ENCODE peak calls at places on chromosomes 2 and 18, in ten cellular contexts. X is Peyer's patch, I is HCT116, C is SK-N-SH, A is astrocyte of the spinal cord, G is choroid plexus epithelial cell, B is cardiac fibroblast, M is ovary, F is A549, Y is neural progenitor cell. P is an unnamed sample.

GRCh38 chr2:207473203-207473865 is 56.4 kb upstream of the CREB1 start:
- DNase-seq in X (no peak), I (peak), C (peak), A (peak), G (peak), B (peak), M (peak), F (no peak), Y (peak), P (peak)

GRCh38 chr2:68653034-68653433 is 9.7 kb downstream of the PROKR1 start:
- DNase-seq in X (no peak), I (no peak), C (no peak), A (no peak), G (no peak), B (no peak), M (no peak), F (no peak), Y (no peak), P (no peak)

GRCh38 chr2:209368924-209369323 is 54.9 kb upstream of the MAP2 start:
- DNase-seq in X (peak), I (peak), C (no peak), A (peak), G (peak), B (peak), M (no peak), F (peak), Y (no peak), P (peak)

GRCh38 chr2:27583390-27583915 is 611 bp downstream of the ZNF512 start:
- DNase-seq in X (no peak), I (no peak), C (no peak), A (peak), G (no peak), B (peak), M (no peak), F (no peak), Y (no peak), P (no peak)

GRCh38 chr2:197293252-197294007 is 17.1 kb downstream of the ANKRD44 start:
- DNase-seq in X (no peak), I (no peak), C (no peak), A (no peak), G (no peak), B (peak), M (no peak), F (no peak), Y (no peak), P (no peak)

GRCh38 chr2:201942525-201942924 is 91.1 kb upstream of the FZD7 start:
- DNase-seq in X (no peak), I (no peak), C (no peak), A (no peak), G (no peak), B (no peak), M (no peak), F (no peak), Y (no peak), P (no peak)

GRCh38 chr2:29398384-29399237 is 283.4 kb downstream of the CLIP4 start:
- DNase-seq in X (no peak), I (no peak), C (peak), A (no peak), G (peak), B (no peak), M (no peak), F (no peak), Y (no peak), P (no peak)

GRCh38 chr18:78580835-78581339 is 398.7 kb upstream of the SALL3 start:
- DNase-seq in X (no peak), I (no peak), C (no peak), A (no peak), G (no peak), B (no peak), M (no peak), F (no peak), Y (no peak), P (no peak)

GRCh38 chr2:41950440-41950960 is 97.3 kb upstream of the PKDCC start:
- DNase-seq in X (no peak), I (no peak), C (no peak), A (no peak), G (no peak), B (no peak), M (no peak), F (no peak), Y (peak), P (no peak)

GRCh38 chr2:67526283-67526682 is 129.2 kb downstream of the ETAA1 start:
- DNase-seq in X (no peak), I (no peak), C (no peak), A (no peak), G (peak), B (peak), M (no peak), F (no peak), Y (no peak), P (no peak)

GRCh38 chr2:159272166-159272565 is 14.3 kb downstream of the WDSUB1 start:
- DNase-seq in X (no peak), I (no peak), C (no peak), A (no peak), G (no peak), B (no peak), M (no peak), F (no peak), Y (peak), P (no peak)

GRCh38 chr2:112201706-112202430 is 53.0 kb downstream of the ZC3H8 start:
- DNase-seq in X (no peak), I (no peak), C (no peak), A (no peak), G (no peak), B (peak), M (no peak), F (no peak), Y (no peak), P (no peak)

GRCh38 chr18:72207280-72207679 is 336.9 kb downstream of the CBLN2 start:
- DNase-seq in X (no peak), I (no peak), C (peak), A (no peak), G (no peak), B (no peak), M (no peak), F (no peak), Y (no peak), P (no peak)

GRCh38 chr18:73980289-73980979 is 167.2 kb downstream of the FBXO15 start:
- DNase-seq in X (no peak), I (peak), C (peak), A (no peak), G (peak), B (peak), M (no peak), F (peak), Y (peak), P (no peak)

GRCh38 chr2:169928463-169928864 is 101.2 kb downstream of the UBR3 start:
- DNase-seq in X (no peak), I (peak), C (peak), A (peak), G (peak), B (peak), M (no peak), F (no peak), Y (peak), P (no peak)

GRCh38 chr2:206212673-206213513 is 53.2 kb downstream of the EEF1B2 start:
- DNase-seq in X (no peak), I (no peak), C (no peak), A (peak), G (peak), B (peak), M (no peak), F (no peak), Y (no peak), P (no peak)

GRCh38 chr2:170926743-170927297 is 2.2 kb upstream of the GORASP2 start:
- DNase-seq in X (no peak), I (no peak), C (no peak), A (no peak), G (no peak), B (no peak), M (no peak), F (no peak), Y (no peak), P (no peak)

GRCh38 chr18:56541340-56541739 is 97.1 kb downstream of the TXNL1 start:
- DNase-seq in X (no peak), I (no peak), C (no peak), A (no peak), G (no peak), B (no peak), M (no peak), F (no peak), Y (no peak), P (no peak)

GRCh38 chr2:182302174-182302573 is 124.7 kb downstream of the PDE1A start:
- DNase-seq in X (no peak), I (no peak), C (no peak), A (peak), G (peak), B (peak), M (no peak), F (no peak), Y (no peak), P (no peak)

GRCh38 chr2:56519806-56520205 is 336.0 kb downstream of the CCDC85A start:
- DNase-seq in X (no peak), I (no peak), C (no peak), A (no peak), G (peak), B (peak), M (no peak), F (no peak), Y (no peak), P (no peak)

GRCh38 chr18:50982802-50983179 is 15.0 kb downstream of the ELAC1 start:
- DNase-seq in X (no peak), I (no peak), C (no peak), A (peak), G (peak), B (peak), M (no peak), F (no peak), Y (no peak), P (no peak)

GRCh38 chr2:235170016-235170415 is 218.2 kb downstream of the SH3BP4 start:
- DNase-seq in X (no peak), I (no peak), C (no peak), A (peak), G (peak), B (peak), M (no peak), F (no peak), Y (no peak), P (no peak)

GRCh38 chr2:218860950-218861381 is 1.4 kb downstream of the WNT6 start:
- DNase-seq in X (no peak), I (peak), C (peak), A (peak), G (peak), B (peak), M (peak), F (no peak), Y (peak), P (no peak)

GRCh38 chr2:11389551-11390528 is 45.4 kb upstream of the ROCK2 start:
- DNase-seq in X (no peak), I (no peak), C (no peak), A (peak), G (peak), B (peak), M (no peak), F (peak), Y (no peak), P (peak)

GRCh38 chr2:176827269-176827668 is 385.3 kb upstream of the HNRNPA3 start:
- DNase-seq in X (no peak), I (no peak), C (no peak), A (no peak), G (no peak), B (no peak), M (no peak), F (no peak), Y (no peak), P (no peak)

GRCh38 chr2:176826356-176826755 is 386.2 kb upstream of the HNRNPA3 start:
- DNase-seq in X (no peak), I (no peak), C (no peak), A (no peak), G (no peak), B (no peak), M (no peak), F (no peak), Y (no peak), P (no peak)

GRCh38 chr2:176832086-176832485 is 380.5 kb upstream of the HNRNPA3 start:
- DNase-seq in X (no peak), I (no peak), C (no peak), A (no peak), G (no peak), B (no peak), M (no peak), F (no peak), Y (no peak), P (no peak)

DNA sequence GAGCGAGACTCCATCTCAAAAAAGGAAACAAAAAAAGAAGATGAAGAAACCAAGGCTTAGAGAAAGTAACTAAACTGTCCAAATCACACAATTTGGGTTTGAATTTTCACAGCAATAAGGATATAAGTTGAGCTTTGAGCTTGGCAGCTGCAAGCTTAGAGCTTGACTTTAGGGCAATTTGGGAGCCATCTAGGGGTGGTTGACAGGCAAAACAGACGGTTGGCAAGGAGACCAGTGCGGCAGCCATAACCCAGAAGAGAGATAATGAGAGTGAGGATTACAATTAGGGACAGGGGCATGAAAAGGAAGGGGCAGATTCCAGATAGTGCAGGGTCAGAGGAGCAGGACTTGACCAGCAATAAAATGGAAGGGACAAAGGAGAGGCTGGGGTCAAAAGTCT is 382.2 kb upstream of the HNRNPA3 start:
- DNase-seq in X (no peak), I (no peak), C (peak), A (no peak), G (no peak), B (no peak), M (no peak), F (no peak), Y (peak), P (no peak)
- TF ChIP-seq CTCF in X (no peak), I (peak), C (peak), A (no peak), G (no peak), B (no peak), M (no peak), F (no peak), Y (peak), P (no peak)

DNA sequence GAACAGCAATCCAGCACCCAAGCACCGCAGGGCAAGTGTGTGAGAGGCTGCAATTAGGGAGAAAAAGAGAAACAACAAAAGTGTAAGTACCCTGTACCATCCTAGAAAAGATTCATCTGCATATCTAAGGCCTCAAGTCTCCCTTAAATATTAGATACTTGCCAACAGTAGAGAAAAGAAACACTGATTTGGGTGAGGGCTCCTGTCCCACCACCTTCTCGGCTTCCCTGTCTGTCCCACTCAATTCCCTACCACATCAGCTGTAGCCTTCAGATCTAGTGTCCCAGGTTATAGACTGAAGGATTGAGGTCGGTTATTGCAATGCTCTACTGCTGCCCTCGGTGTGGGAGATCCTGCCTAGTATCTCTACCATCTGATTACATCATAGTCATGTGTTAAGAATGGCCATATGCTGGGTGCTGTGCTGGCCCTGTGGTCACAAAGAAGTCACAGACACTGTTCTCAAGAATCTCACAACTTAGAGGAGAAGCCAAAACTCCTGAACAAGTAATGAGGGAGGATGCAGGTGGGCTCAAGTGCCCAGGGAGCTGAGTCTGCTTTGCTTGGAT is 2.5 kb downstream of the RAX start:
- DNase-seq in X (no peak), I (no peak), C (peak), A (no peak), G (no peak), B (no peak), M (no peak), F (no peak), Y (no peak), P (no peak)
- H3K4me3 ChIP-seq in X (no peak), I (no peak), C (no peak), A (no peak), G (no peak), B (no peak), M (no peak), F (no peak), Y (peak), P (no peak)

GRCh38 chr2:129253461-129253812 is 726.0 kb upstream of the RAB6C start:
- DNase-seq in X (no peak), I (peak), C (peak), A (no peak), G (no peak), B (peak), M (no peak), F (no peak), Y (peak), P (no peak)
- TF ChIP-seq CTCF in X (no peak), I (peak), C (no peak), A (peak), G (no peak), B (no peak), M (no peak), F (no peak), Y (peak), P (peak)

GRCh38 chr2:196213252-196213651 is 41.9 kb upstream of the STK17B start:
- DNase-seq in X (no peak), I (no peak), C (no peak), A (no peak), G (no peak), B (no peak), M (no peak), F (no peak), Y (no peak), P (no peak)
- H3K4me3 ChIP-seq in X (no peak), I (no peak), C (no peak), A (no peak), G (no peak), B (no peak), M (no peak), F (no peak), Y (no peak), P (no peak)

DNA sequence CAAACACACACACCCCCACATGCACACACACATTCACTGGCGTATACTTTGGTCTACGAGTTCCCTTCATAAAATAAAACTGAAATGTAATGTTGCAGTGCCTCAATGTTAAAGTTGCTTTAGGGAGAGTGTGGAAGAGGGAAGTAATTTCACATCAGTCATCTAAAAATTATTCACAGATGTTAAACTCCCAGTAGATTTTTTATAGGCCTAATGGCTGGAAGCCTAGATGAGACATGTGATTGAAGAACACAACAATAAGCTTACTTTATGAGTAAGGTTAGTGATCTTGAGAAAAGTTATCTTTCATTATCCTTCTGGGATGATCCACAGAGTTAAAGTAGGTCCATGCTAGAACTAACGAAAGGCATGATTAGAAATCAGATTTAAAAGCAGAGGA is 506.7 kb upstream of the CNTNAP5 start:
- DNase-seq in X (no peak), I (no peak), C (no peak), A (peak), G (no peak), B (peak), M (no peak), F (no peak), Y (no peak), P (no peak)
- TF ChIP-seq CTCF in X (no peak), I (no peak), C (no peak), A (no peak), G (no peak), B (no peak), M (no peak), F (no peak), Y (no peak), P (no peak)

DNA sequence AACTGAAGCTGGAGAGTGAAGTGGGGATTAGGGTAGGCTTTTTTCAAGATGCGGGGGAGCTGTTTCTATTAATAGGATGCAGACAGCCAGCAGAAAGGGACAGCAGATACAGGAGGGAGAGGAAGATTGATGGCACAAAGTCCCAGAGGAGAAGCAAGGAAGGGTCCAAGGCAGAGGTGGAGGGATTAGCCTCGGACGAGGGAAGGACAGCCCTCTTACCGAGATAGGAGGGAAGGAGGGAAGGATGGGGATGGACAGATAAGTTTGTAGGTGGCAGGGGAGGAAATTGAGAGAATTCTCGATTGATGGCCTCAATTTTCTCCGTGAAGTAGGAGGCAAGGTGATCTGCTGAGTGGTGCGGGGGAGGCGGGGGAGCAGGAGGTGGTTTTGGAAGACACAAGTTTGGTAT is 317.4 kb downstream of the AGPS start:
- DNase-seq in X (no peak), I (no peak), C (no peak), A (no peak), G (no peak), B (no peak), M (no peak), F (no peak), Y (no peak), P (no peak)
- H3K4me3 ChIP-seq in X (no peak), I (no peak), C (no peak), A (no peak), G (no peak), B (no peak), M (no peak), F (no peak), Y (no peak), P (no peak)

GRCh38 chr2:177056540-177056939 is 156.1 kb upstream of the HNRNPA3 start:
- DNase-seq in X (no peak), I (peak), C (peak), A (no peak), G (no peak), B (no peak), M (no peak), F (no peak), Y (peak), P (no peak)
- TF ChIP-seq CTCF in X (no peak), I (peak), C (peak), A (peak), G (peak), B (no peak), M (no peak), F (no peak), Y (peak), P (no peak)

GRCh38 chr2:38405917-38406596 is 29.0 kb upstream of the ATL2 start:
- DNase-seq in X (no peak), I (no peak), C (no peak), A (no peak), G (no peak), B (no peak), M (no peak), F (no peak), Y (no peak), P (no peak)

GRCh38 chr2:38409904-38410167 is 32.8 kb upstream of the ATL2 start:
- DNase-seq in X (no peak), I (no peak), C (no peak), A (no peak), G (no peak), B (no peak), M (no peak), F (no peak), Y (no peak), P (no peak)

GRCh38 chr2:38406597-38407110 is 29.6 kb upstream of the ATL2 start:
- DNase-seq in X (no peak), I (no peak), C (no peak), A (no peak), G (peak), B (peak), M (peak), F (no peak), Y (no peak), P (peak)

GRCh38 chr2:38407111-38407682 is 30.1 kb upstream of the ATL2 start:
- DNase-seq in X (no peak), I (no peak), C (no peak), A (no peak), G (no peak), B (peak), M (peak), F (no peak), Y (no peak), P (peak)

GRCh38 chr2:38409136-38409903 is 32.2 kb upstream of the ATL2 start:
- DNase-seq in X (no peak), I (no peak), C (no peak), A (no peak), G (no peak), B (peak), M (peak), F (no peak), Y (no peak), P (peak)
- H3K4me3 ChIP-seq in X (no peak), I (no peak), C (no peak), A (no peak), G (no peak), B (no peak), M (no peak), F (no peak), Y (no peak), P (no peak)